ENCODE peak calls at places on chromosomes 5 and 9, in six cellular contexts. M is A549, C is K562, X is WTC11, Z is HepG2, Y is GM12878. V is an unnamed sample.

GRCh38 chr5:147448766-147449165 is 61.1 kb downstream of the DPYSL3 start:
- DNase-seq in X (no peak), C (no peak), Z (no peak), Y (no peak), M (no peak), V (no peak)

GRCh38 chr9:36092509-36093215 is 43.9 kb upstream of the GLIPR2 start:
- DNase-seq in X (no peak), Z (no peak), C (no peak), Y (peak), M (no peak), V (no peak)

GRCh38 chr5:114174131-114174530 is 187.7 kb upstream of the KCNN2 start:
- DNase-seq in Z (no peak), M (no peak), Y (no peak), C (no peak), X (no peak), V (no peak)

GRCh38 chr9:134776080-134776796 is 104.4 kb upstream of the FCN2 start:
- DNase-seq in Y (no peak), X (no peak), Z (no peak), M (no peak), C (no peak), V (no peak)

GRCh38 chr5:14706615-14707021 is 42.1 kb downstream of the OTULIN start:
- DNase-seq in Y (no peak), M (no peak), X (no peak), Z (no peak), C (no peak), V (peak)

GRCh38 chr9:115109486-115109885 is 8.5 kb downstream of the TNC start:
- DNase-seq in M (no peak), Y (no peak), Z (no peak), C (no peak), X (no peak), V (no peak)

GRCh38 chr5:134533115-134533815 is 7.8 kb downstream of the JADE2 start:
- DNase-seq in Z (no peak), X (no peak), M (no peak), Y (no peak), C (no peak), V (no peak)

GRCh38 chr9:101486693-101487442 is 46.8 kb upstream of the RNF20 start:
- DNase-seq in M (peak), Y (no peak), C (peak), Z (no peak), X (peak), V (peak)

GRCh38 chr9:61666849-61667371 is 477.1 kb downstream of the SPATA31A7 start:
- DNase-seq in Y (no peak), X (no peak), M (no peak), C (no peak), Z (no peak), V (no peak)

GRCh38 chr5:73792687-73793320 is 166.8 kb downstream of the ARHGEF28 start:
- DNase-seq in Z (peak), Y (peak), X (peak), C (peak), M (peak), V (peak)

GRCh38 chr9:29422445-29422844 is 1849.2 kb upstream of the C9orf72 start:
- DNase-seq in C (no peak), Y (peak), Z (no peak), X (no peak), M (no peak), V (no peak)

DNA sequence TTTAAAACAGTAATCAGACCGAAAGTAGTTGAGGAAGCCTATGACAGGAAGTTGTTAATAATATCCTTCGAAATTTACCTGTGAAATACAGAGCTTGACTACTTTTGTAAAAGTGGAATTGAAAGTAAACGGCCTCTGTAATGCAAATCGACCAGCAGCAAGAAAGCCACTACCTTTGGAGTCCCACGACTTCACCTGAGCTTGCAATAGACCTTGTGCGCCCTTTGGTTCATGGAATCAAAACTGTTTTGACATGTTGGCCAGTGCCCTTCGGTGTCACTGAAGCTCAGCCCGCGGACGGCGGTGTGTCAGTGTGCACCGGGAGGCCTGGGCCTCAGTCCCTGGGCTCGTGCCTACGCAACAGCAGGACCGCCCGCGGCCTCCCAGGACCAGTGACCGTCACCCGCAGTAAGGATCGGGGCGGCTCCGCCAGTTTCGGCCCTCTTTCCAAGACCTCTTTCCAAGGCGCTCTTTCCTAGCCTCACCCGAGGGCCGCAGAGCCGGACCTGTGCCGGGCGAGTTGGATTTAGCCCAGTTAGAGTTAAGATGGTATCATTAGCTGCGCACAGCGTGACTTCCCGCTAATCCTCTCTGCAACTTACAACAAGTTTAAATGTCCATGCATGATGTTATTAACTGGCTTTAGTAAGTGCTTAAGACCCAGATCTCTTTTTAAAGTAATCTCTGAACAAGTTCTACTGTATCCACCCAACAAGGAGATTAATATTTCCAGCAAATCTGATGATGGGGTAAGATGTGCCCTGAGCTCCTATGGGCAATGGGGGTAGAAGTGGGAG is 223.3 kb downstream of the MEF2C start:
- DNase-seq in C (no peak), Z (no peak), M (no peak), X (peak), Y (no peak), V (no peak)
- TF ChIP-seq MAX in C (no peak), Z (no peak), M (no peak), X (peak), Y (no peak), V (no peak)

DNA sequence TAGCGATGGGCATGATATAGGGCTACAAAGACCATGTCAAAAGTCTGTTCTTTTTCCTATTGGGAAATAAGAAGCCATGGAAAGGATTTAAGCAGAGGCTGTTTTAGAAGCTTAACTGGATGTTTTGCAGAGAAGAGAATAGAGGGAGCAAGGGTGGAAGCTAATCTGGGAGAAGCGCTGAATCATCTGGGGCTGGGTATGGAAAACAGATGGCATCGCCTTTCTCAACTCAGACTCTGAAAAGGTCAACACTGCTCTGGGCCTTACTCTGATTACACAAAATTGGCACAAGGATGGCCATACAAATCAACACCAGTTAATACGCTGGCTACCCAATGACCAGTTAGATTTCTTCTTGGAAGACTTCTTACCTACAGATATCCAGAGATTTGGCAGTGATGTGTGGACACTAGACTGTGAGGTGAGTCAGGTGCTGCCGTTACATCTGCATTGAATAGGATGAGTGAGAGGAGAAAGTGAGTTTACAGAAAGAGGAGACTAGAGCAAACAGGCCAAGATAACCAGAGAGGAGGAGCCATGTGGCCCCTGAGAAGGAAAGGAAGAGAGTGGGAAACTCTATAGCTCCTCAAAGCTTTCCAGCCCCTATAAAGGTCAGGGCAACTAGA is 6.2 kb upstream of the TCERG1 start:
- DNase-seq in Y (no peak), C (no peak), Z (no peak), M (no peak), X (no peak), V (no peak)
- TF ChIP-seq USF2 in Y (no peak), C (no peak), Z (no peak), M (no peak), X (no peak), V (no peak)

DNA sequence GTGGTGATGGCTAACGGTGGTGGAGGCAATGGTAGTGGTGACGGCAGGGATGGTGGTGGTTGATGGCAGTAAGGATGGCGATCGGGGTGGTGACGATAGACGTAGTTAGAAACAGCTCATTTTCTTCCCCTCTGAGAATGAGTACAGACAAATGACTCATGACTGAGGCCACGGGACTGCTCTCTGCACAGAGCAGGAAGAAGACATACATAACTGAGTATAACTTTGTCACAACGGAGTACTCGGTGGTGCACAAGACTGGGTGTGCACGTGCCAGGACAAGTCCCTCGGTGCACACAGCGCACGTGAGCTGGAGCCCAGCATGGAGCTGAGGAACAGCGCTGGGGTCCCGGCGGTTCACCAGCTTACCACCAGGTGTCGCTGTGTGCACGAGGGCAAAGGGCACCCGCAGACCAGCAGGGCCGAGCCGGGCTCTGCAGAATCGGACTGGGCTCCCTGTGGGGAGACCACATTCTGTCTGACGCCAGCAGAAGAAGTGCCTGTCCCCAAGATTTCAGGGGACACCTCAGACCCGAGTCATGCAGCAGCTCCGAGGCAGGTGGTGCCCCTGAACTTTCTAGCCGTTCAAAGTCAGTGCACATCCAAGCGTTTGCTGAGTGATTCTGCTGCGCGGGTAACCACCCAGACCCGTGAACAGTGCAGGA is 188.6 kb downstream of the FSTL4 start:
- DNase-seq in M (peak), X (peak), C (peak), Y (peak), Z (peak), V (peak)
- TF ChIP-seq MAX in M (peak), X (peak), C (peak), Y (peak), Z (peak), V (no peak)

DNA sequence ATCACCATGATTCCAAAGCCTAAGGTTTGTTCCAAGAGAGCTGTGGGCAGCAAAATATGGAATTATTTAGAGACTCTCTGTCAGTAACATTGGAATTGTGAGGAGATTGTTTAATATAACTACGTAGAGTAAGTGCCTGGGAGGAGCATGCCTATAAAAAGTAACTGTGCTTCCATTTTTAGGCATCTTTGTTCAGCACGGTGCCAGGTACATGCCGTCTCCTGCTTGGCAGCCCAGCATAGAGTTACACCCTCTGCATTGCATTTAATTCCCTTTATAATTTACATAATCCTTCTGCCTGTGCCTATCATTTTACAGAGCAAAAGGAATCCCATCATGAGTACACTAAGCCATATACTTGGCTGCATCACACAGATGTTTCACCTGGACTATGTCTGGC is 32.1 kb upstream of the ALDH1A1 start:
- DNase-seq in X (no peak), Y (no peak), Z (no peak), M (no peak), C (no peak), V (no peak)
- TF ChIP-seq USF2 in X (no peak), Y (no peak), Z (no peak), M (no peak), C (no peak), V (no peak)

GRCh38 chr9:2243666-2244555 is 228.8 kb downstream of the SMARCA2 start:
- DNase-seq in C (no peak), X (no peak), Y (no peak), Z (no peak), M (no peak), V (no peak)

GRCh38 chr9:2241875-2242741 is 227.0 kb downstream of the SMARCA2 start:
- DNase-seq in C (peak), Y (no peak), Z (peak), M (peak), X (peak), V (peak)

GRCh38 chr9:2242778-2243395 is 227.7 kb downstream of the SMARCA2 start:
- DNase-seq in M (no peak), C (no peak), X (no peak), Y (no peak), Z (no peak), V (no peak)

GRCh38 chr9:2235623-2236022 is 220.5 kb downstream of the SMARCA2 start:
- DNase-seq in C (no peak), M (no peak), X (no peak), Z (no peak), Y (no peak), V (no peak)

GRCh38 chr9:2241461-2241874 is 226.3 kb downstream of the SMARCA2 start:
- DNase-seq in X (peak), Y (no peak), C (no peak), M (no peak), Z (no peak), V (peak)
- TF ChIP-seq MAX in X (peak), Y (no peak), C (no peak), M (no peak), Z (no peak), V (no peak)

GRCh38 chr9:34374339-34374738 is 2.4 kb downstream of the MYORG start:
- DNase-seq in Z (no peak), Y (no peak), C (no peak), X (no peak), M (no peak), V (no peak)

GRCh38 chr9:34373749-34374148 is 2.9 kb downstream of the MYORG start:
- DNase-seq in Z (no peak), Y (no peak), M (no peak), X (no peak), C (no peak), V (peak)

GRCh38 chr9:34371886-34372597 is 4.7 kb downstream of the MYORG start:
- DNase-seq in C (no peak), Z (no peak), M (no peak), Y (no peak), X (no peak), V (no peak)

GRCh38 chr9:34370970-34371880 is 5.5 kb downstream of the MYORG start:
- DNase-seq in Y (no peak), M (no peak), C (no peak), Z (no peak), X (no peak), V (no peak)

GRCh38 chr9:34372598-34373011 is 4.1 kb downstream of the MYORG start:
- DNase-seq in C (no peak), M (no peak), Y (no peak), Z (no peak), X (peak), V (no peak)
- TF ChIP-seq USF2 in C (no peak), M (no peak), Y (no peak), Z (no peak), X (no peak), V (no peak)

GRCh38 chr5:128534729-128535128 is 3.3 kb downstream of the FBN2 start:
- DNase-seq in M (no peak), C (no peak), Y (no peak), X (no peak), Z (no peak), V (no peak)
- TF ChIP-seq MAX in M (no peak), C (no peak), Y (no peak), X (no peak), Z (no peak), V (no peak)

GRCh38 chr5:1103505-1104326 is 8.1 kb downstream of the SLC12A7 start:
- DNase-seq in C (peak), X (no peak), Z (peak), M (no peak), Y (no peak), V (no peak)

GRCh38 chr5:1106385-1107166 is 5.3 kb downstream of the SLC12A7 start:
- DNase-seq in M (no peak), Z (peak), X (no peak), C (no peak), Y (no peak), V (no peak)

GRCh38 chr5:1107167-1108007 is 4.5 kb downstream of the SLC12A7 start:
- DNase-seq in C (no peak), Z (peak), Y (no peak), X (no peak), M (no peak), V (no peak)

GRCh38 chr5:1104327-1105006 is 7.4 kb downstream of the SLC12A7 start:
- DNase-seq in Y (no peak), Z (no peak), C (no peak), M (no peak), X (no peak), V (no peak)

GRCh38 chr5:1105350-1106265 is 6.3 kb downstream of the SLC12A7 start:
- DNase-seq in C (peak), Z (peak), X (no peak), M (peak), Y (no peak), V (no peak)
- TF ChIP-seq USF2 in C (no peak), Z (no peak), X (no peak), M (no peak), Y (no peak), V (no peak)

GRCh38 chr9:107883496-107884120 is 394.0 kb upstream of the KLF4 start:
- DNase-seq in Y (no peak), M (no peak), X (no peak), C (no peak), Z (no peak), V (no peak)
- TF ChIP-seq MAX in Y (no peak), M (no peak), X (no peak), C (no peak), Z (no peak), V (no peak)

GRCh38 chr5:149170292-149170691 is 29.0 kb downstream of the ABLIM3 start:
- DNase-seq in Z (no peak), Y (no peak), C (no peak), X (no peak), M (no peak), V (no peak)
- TF ChIP-seq USF2 in Z (no peak), Y (no peak), C (no peak), X (no peak), M (no peak), V (no peak)

V was measured in SK-N-SH.